ENCODE peak calls at places on chromosomes 7 and 10, in four cellular contexts. E, V, T and I are unnamed samples.
A peak's percentile ranks its signal among the peaks of the same experiment; 100 is the strongest.

GRCh38 chr7:867001-867405 is 9.4 kb upstream of the GET4 start:
- DNase-seq in E (no peak), V (peak; percentile 80), T (peak; percentile 93), I (peak; percentile 90)

GRCh38 chr7:112056409-112056808 is 149.8 kb downstream of the DOCK4 start:
- DNase-seq in E (no peak), V (no peak), T (no peak), I (no peak)

GRCh38 chr10:113292743-113293142 is 260.1 kb upstream of the HABP2 start:
- DNase-seq in E (no peak), V (no peak), T (no peak), I (no peak)

GRCh38 chr7:140079121-140079536 is 16.4 kb upstream of the PARP12 start:
- DNase-seq in E (no peak), V (no peak), T (no peak), I (no peak)

GRCh38 chr7:100132697-100133137 is 6.0 kb downstream of the MBLAC1 start:
- DNase-seq in E (no peak), V (peak; percentile 26), T (no peak), I (no peak)

GRCh38 chr7:91128574-91129348 is 135.5 kb upstream of the FZD1 start:
- DNase-seq in E (no peak), V (no peak), T (no peak), I (no peak)

GRCh38 chr7:73482746-73483145 is 39.3 kb downstream of the BAZ1B start:
- DNase-seq in E (no peak), V (peak; percentile 24), T (no peak), I (no peak)

GRCh38 chr7:137771679-137772078 is 75.1 kb downstream of the DGKI start:
- DNase-seq in E (no peak), V (no peak), T (no peak), I (no peak)

GRCh38 chr10:49205206-49205605 is 17.0 kb upstream of the TMEM273 start:
- DNase-seq in E (no peak), V (no peak), T (no peak), I (no peak)

GRCh38 chr7:6631605-6632004 is 5.5 kb upstream of the ZNF316 start:
- DNase-seq in E (no peak), V (no peak), T (no peak), I (no peak)

GRCh38 chr7:33807779-33808482 is 97.4 kb upstream of the BMPER start:
- DNase-seq in E (no peak), V (no peak), T (no peak), I (no peak)